ENCODE peak calls at places on chromosome 5, in four cellular contexts. One of them, this sample, is unnamed.
A peak's percentile ranks its signal among the peaks of the same experiment; 100 is the strongest.

GRCh38 chr5:141604318-141604717 is 14.5 kb downstream of the DIAPH1 start:
- DNase-seq in cardiac fibroblast: peak; percentile 91
- DNase-seq in H1: no peak
- DNase-seq in fibroblast of mammary gland: peak; percentile 97
- DNase-seq in this sample: no peak

GRCh38 chr5:35780236-35780635 is 76.5 kb upstream of the IL7R start:
- DNase-seq in cardiac fibroblast: no peak
- DNase-seq in H1: no peak
- DNase-seq in fibroblast of mammary gland: no peak
- DNase-seq in this sample: no peak

GRCh38 chr5:8417316-8418048 is 548.5 kb downstream of the MTRR start:
- DNase-seq in cardiac fibroblast: no peak
- DNase-seq in H1: no peak
- DNase-seq in fibroblast of mammary gland: no peak
- DNase-seq in this sample: no peak

GRCh38 chr5:173318881-173319609 is 9.2 kb downstream of the STC2 start:
- DNase-seq in cardiac fibroblast: no peak
- DNase-seq in H1: no peak
- DNase-seq in fibroblast of mammary gland: no peak
- DNase-seq in this sample: no peak

GRCh38 chr5:157182143-157182757 is 1.6 kb downstream of the ITK start:
- DNase-seq in cardiac fibroblast: no peak
- DNase-seq in H1: no peak
- DNase-seq in fibroblast of mammary gland: no peak
- DNase-seq in this sample: no peak

GRCh38 chr5:78025540-78025939 is 249.4 kb upstream of the TBCA start:
- DNase-seq in cardiac fibroblast: no peak
- DNase-seq in H1: no peak
- DNase-seq in fibroblast of mammary gland: no peak
- DNase-seq in this sample: peak; percentile 11

GRCh38 chr5:139808481-139809330 is 13.1 kb downstream of the PSD2 start:
- DNase-seq in cardiac fibroblast: peak; percentile 44
- DNase-seq in H1: peak; percentile 88
- DNase-seq in fibroblast of mammary gland: peak; percentile 16
- DNase-seq in this sample: no peak

GRCh38 chr5:9239071-9239470 is 306.8 kb downstream of the SEMA5A start:
- DNase-seq in cardiac fibroblast: peak; percentile 32
- DNase-seq in H1: no peak
- DNase-seq in fibroblast of mammary gland: peak; percentile 21
- DNase-seq in this sample: no peak

GRCh38 chr5:118794281-118794680 is 194.1 kb downstream of the DTWD2 start:
- DNase-seq in cardiac fibroblast: no peak
- DNase-seq in H1: no peak
- DNase-seq in fibroblast of mammary gland: no peak
- DNase-seq in this sample: no peak

GRCh38 chr5:135174315-135175096 is 140.5 kb upstream of the PITX1 start:
- DNase-seq in cardiac fibroblast: no peak
- DNase-seq in H1: peak; percentile 58
- DNase-seq in fibroblast of mammary gland: no peak
- DNase-seq in this sample: no peak

GRCh38 chr5:159833088-159833487 is 83.2 kb upstream of the ADRA1B start:
- DNase-seq in cardiac fibroblast: no peak
- DNase-seq in H1: no peak
- DNase-seq in fibroblast of mammary gland: no peak
- DNase-seq in this sample: no peak

GRCh38 chr5:7869474-7870136 is 657 bp downstream of the MTRR start:
- DNase-seq in cardiac fibroblast: no peak
- DNase-seq in H1: no peak
- DNase-seq in fibroblast of mammary gland: no peak
- DNase-seq in this sample: no peak

GRCh38 chr5:9924614-9925013 is 294.5 kb upstream of the TAS2R1 start:
- DNase-seq in cardiac fibroblast: peak; percentile 98
- DNase-seq in H1: no peak
- DNase-seq in fibroblast of mammary gland: peak; percentile 88
- DNase-seq in this sample: no peak

GRCh38 chr5:75362474-75362975 is 25.5 kb downstream of the HMGCR start:
- DNase-seq in cardiac fibroblast: no peak
- DNase-seq in H1: no peak
- DNase-seq in fibroblast of mammary gland: no peak
- DNase-seq in this sample: no peak

GRCh38 chr5:37375091-37375490 is 4.0 kb upstream of the WDR70 start:
- DNase-seq in cardiac fibroblast: no peak
- DNase-seq in H1: no peak
- DNase-seq in fibroblast of mammary gland: no peak
- DNase-seq in this sample: no peak

GRCh38 chr5:9653811-9654210 is 23.7 kb upstream of the TAS2R1 start:
- DNase-seq in cardiac fibroblast: peak; percentile 95
- DNase-seq in H1: no peak
- DNase-seq in fibroblast of mammary gland: peak; percentile 48
- DNase-seq in this sample: no peak

GRCh38 chr5:143212261-143212660 is 191.2 kb downstream of the NR3C1 start:
- DNase-seq in cardiac fibroblast: peak; percentile 11
- DNase-seq in H1: no peak
- DNase-seq in fibroblast of mammary gland: no peak
- DNase-seq in this sample: no peak

GRCh38 chr5:80206282-80206681 is 49.6 kb downstream of the SERINC5 start:
- DNase-seq in cardiac fibroblast: peak; percentile 64
- DNase-seq in H1: no peak
- DNase-seq in fibroblast of mammary gland: peak; percentile 35
- DNase-seq in this sample: no peak

GRCh38 chr5:54624671-54625583 is 107.4 kb downstream of the SNX18 start:
- DNase-seq in cardiac fibroblast: peak; percentile 79
- DNase-seq in H1: no peak
- DNase-seq in fibroblast of mammary gland: peak; percentile 64
- DNase-seq in this sample: no peak

GRCh38 chr5:157710887-157711286 is 20.3 kb upstream of the THG1L start:
- DNase-seq in cardiac fibroblast: peak; percentile 51
- DNase-seq in H1: no peak
- DNase-seq in fibroblast of mammary gland: peak; percentile 70
- DNase-seq in this sample: no peak

GRCh38 chr5:173201636-173202265 is 33.3 kb downstream of the NKX2-5 start:
- DNase-seq in cardiac fibroblast: peak; percentile 51
- DNase-seq in H1: no peak
- DNase-seq in fibroblast of mammary gland: peak; percentile 83
- DNase-seq in this sample: no peak

GRCh38 chr5:80269991-80270438 is 14.2 kb upstream of the SERINC5 start:
- DNase-seq in cardiac fibroblast: no peak
- DNase-seq in H1: no peak
- DNase-seq in fibroblast of mammary gland: no peak
- DNase-seq in this sample: no peak

GRCh38 chr5:92180406-92180805 is 797.3 kb upstream of the ARRDC3 start:
- DNase-seq in cardiac fibroblast: no peak
- DNase-seq in H1: no peak
- DNase-seq in fibroblast of mammary gland: no peak
- DNase-seq in this sample: no peak

GRCh38 chr5:141875795-141876627 is 2.2 kb downstream of the PCDH1 start:
- DNase-seq in cardiac fibroblast: no peak
- DNase-seq in H1: peak; percentile 81
- DNase-seq in fibroblast of mammary gland: no peak
- DNase-seq in this sample: no peak

GRCh38 chr5:142717582-142718215 is 31.8 kb upstream of the FGF1 start:
- DNase-seq in cardiac fibroblast: peak; percentile 87
- DNase-seq in H1: no peak
- DNase-seq in fibroblast of mammary gland: peak; percentile 75
- DNase-seq in this sample: no peak

GRCh38 chr5:9523090-9523813 is 22.6 kb downstream of the SEMA5A start:
- DNase-seq in cardiac fibroblast: peak; percentile 35
- DNase-seq in H1: no peak
- DNase-seq in fibroblast of mammary gland: peak; percentile 48
- DNase-seq in this sample: no peak

GRCh38 chr5:96881511-96882115 is 5.3 kb downstream of the ERAP2 start:
- DNase-seq in cardiac fibroblast: peak; percentile 79
- DNase-seq in H1: no peak
- DNase-seq in fibroblast of mammary gland: peak; percentile 69
- DNase-seq in this sample: no peak

GRCh38 chr5:109921735-109922395 is 232.1 kb downstream of the MAN2A1 start:
- DNase-seq in cardiac fibroblast: peak; percentile 26
- DNase-seq in H1: no peak
- DNase-seq in fibroblast of mammary gland: no peak
- DNase-seq in this sample: no peak

GRCh38 chr5:99775189-99775588 is 760.0 kb upstream of the FAM174A start:
- DNase-seq in cardiac fibroblast: no peak
- DNase-seq in H1: no peak
- DNase-seq in fibroblast of mammary gland: no peak
- DNase-seq in this sample: no peak

GRCh38 chr5:154197801-154198461 is 7.4 kb downstream of the GALNT10 start:
- DNase-seq in cardiac fibroblast: no peak
- DNase-seq in H1: no peak
- DNase-seq in fibroblast of mammary gland: peak; percentile 68
- DNase-seq in this sample: no peak

GRCh38 chr5:79845448-79846197 is 145.4 kb downstream of the MTX3 start:
- DNase-seq in cardiac fibroblast: peak; percentile 44
- DNase-seq in H1: peak; percentile 20
- DNase-seq in fibroblast of mammary gland: peak; percentile 96
- DNase-seq in this sample: no peak

GRCh38 chr5:122656107-122656506 is 118.8 kb upstream of the SNX2 start:
- DNase-seq in cardiac fibroblast: no peak
- DNase-seq in H1: no peak
- DNase-seq in fibroblast of mammary gland: no peak
- DNase-seq in this sample: no peak
- H3K4me3 ChIP-seq in cardiac fibroblast: no peak overlapping the region
- H3K4me3 ChIP-seq in H1: no peak overlapping the region
- H3K4me3 ChIP-seq in fibroblast of mammary gland: no peak overlapping the region
- H3K4me3 ChIP-seq in this sample: no peak overlapping the region

DNA sequence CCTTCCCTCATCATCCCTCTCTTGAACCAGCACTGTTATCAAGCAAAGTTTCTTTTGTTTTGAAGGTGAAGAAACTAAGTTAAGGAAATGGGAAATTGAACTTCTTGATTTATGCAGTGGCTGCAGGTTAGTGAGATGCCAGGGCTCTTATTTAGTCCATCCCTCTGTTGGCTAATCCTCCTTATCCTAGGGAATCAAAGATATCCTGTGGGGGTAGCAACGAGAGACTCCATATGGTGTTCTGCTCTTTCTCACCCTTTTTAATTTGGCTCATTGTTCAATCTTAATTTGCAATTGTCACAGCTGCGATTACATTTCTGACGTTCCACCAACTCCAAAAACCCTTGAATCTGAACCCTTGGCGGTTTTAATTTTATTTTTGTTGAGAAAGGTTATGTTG is 91.1 kb downstream of the MAT2B start:
- DNase-seq in cardiac fibroblast: no peak
- DNase-seq in H1: no peak
- DNase-seq in fibroblast of mammary gland: no peak
- DNase-seq in this sample: no peak
- H3K4me3 ChIP-seq in cardiac fibroblast: no peak overlapping the region
- H3K4me3 ChIP-seq in H1: no peak overlapping the region
- H3K4me3 ChIP-seq in fibroblast of mammary gland: no peak overlapping the region
- H3K4me3 ChIP-seq in this sample: no peak overlapping the region

GRCh38 chr5:73266925-73267775 is 94.2 kb downstream of the TMEM174 start:
- DNase-seq in cardiac fibroblast: no peak
- DNase-seq in H1: no peak
- DNase-seq in fibroblast of mammary gland: no peak
- DNase-seq in this sample: no peak
- H3K4me3 ChIP-seq in cardiac fibroblast: no peak overlapping the region
- H3K4me3 ChIP-seq in H1: no peak overlapping the region
- H3K4me3 ChIP-seq in fibroblast of mammary gland: no peak overlapping the region
- H3K4me3 ChIP-seq in this sample: no peak overlapping the region

DNA sequence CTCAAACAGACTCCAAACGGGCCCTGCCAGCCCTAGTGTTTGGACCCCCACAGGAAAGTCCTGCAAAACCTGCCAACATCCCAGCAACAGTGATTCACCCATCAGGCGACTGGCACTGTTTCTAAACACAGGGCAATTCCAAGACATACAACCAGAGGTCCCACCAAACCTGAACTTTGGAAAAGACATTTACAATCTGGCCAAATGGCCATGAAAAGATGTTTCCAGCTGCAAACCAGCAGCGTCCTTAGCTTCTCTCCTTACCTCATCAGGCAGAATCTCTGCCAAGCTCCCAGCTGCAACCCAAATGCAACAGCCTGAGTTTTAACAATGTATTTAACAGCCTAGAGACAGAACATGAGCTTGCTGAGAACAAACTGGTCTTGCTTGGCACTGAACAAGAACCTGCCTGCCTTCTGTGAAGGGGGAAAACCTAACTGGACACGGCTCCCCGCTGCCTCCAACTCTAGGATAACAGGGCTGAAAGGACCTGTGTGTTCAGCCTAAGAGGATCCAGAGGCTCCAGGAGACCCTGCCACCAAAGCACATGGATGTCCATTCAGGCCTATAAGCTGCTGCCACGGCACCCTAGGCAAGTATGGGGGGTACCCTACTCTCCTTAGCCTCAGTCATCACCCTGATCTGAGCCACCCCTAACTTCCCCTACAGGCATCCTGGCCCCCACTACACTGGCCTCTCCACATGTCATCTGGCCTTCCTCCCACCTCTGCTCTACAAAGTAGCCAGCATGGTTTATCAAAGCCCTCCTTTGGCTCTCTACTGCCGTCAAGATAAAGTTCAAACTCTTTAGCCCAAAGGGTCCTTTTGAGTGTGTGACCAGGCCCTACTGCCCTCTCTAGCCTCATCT is 5.6 kb downstream of the P4HA2 start:
- DNase-seq in cardiac fibroblast: peak; percentile 89
- DNase-seq in H1: no peak
- DNase-seq in fibroblast of mammary gland: peak; percentile 86
- DNase-seq in this sample: no peak
- H3K4me3 ChIP-seq in cardiac fibroblast: no peak overlapping the region
- H3K4me3 ChIP-seq in H1: no peak overlapping the region
- H3K4me3 ChIP-seq in fibroblast of mammary gland: no peak overlapping the region
- H3K4me3 ChIP-seq in this sample: no peak overlapping the region

GRCh38 chr5:41575110-41575779 is 64.8 kb upstream of the PLCXD3 start:
- DNase-seq in cardiac fibroblast: no peak
- DNase-seq in H1: peak; percentile 50
- DNase-seq in fibroblast of mammary gland: no peak
- DNase-seq in this sample: no peak
- H3K4me3 ChIP-seq in cardiac fibroblast: no peak overlapping the region
- H3K4me3 ChIP-seq in H1: no peak overlapping the region
- H3K4me3 ChIP-seq in fibroblast of mammary gland: no peak overlapping the region
- H3K4me3 ChIP-seq in this sample: no peak overlapping the region

GRCh38 chr5:38483788-38484398 is 72.6 kb downstream of the LIFR start:
- DNase-seq in cardiac fibroblast: no peak
- DNase-seq in H1: no peak
- DNase-seq in fibroblast of mammary gland: no peak
- DNase-seq in this sample: no peak

GRCh38 chr5:38478166-38478565 is 78.3 kb downstream of the LIFR start:
- DNase-seq in cardiac fibroblast: no peak
- DNase-seq in H1: no peak
- DNase-seq in fibroblast of mammary gland: no peak
- DNase-seq in this sample: no peak

GRCh38 chr5:38479315-38479904 is 77.0 kb downstream of the LIFR start:
- DNase-seq in cardiac fibroblast: no peak
- DNase-seq in H1: no peak
- DNase-seq in fibroblast of mammary gland: peak; percentile 18
- DNase-seq in this sample: no peak
- H3K4me3 ChIP-seq in cardiac fibroblast: no peak overlapping the region
- H3K4me3 ChIP-seq in H1: no peak overlapping the region
- H3K4me3 ChIP-seq in fibroblast of mammary gland: no peak overlapping the region
- H3K4me3 ChIP-seq in this sample: no peak overlapping the region

This sample was measured in iPS DF 6.9.